ENCODE peak calls at places on chromosomes 4 and X, in six cellular contexts. G, D, C, M, Z and J are unnamed samples.

GRCh38 chr4:163701915-163702314 is 207.4 kb downstream of the TMA16 start:
- DNase-seq in G (no peak), D (no peak), C (no peak), M (no peak), Z (no peak), J (no peak)

GRCh38 chrX:123859409-123859827 is 435 bp upstream of the XIAP start:
- DNase-seq in G (no peak), D (no peak), C (peak; percentile 76), M (peak; percentile 90), Z (peak; percentile 71), J (peak; percentile 64)

GRCh38 chr4:6688879-6689505 is 4.7 kb upstream of the S100P start:
- DNase-seq in G (peak; percentile 91), D (peak; percentile 90), C (peak; percentile 42), M (no peak), Z (no peak), J (peak; percentile 34)

GRCh38 chr4:119659576-119659975 is 31.0 kb upstream of the PDE5A start:
- DNase-seq in G (no peak), D (peak; percentile 19), C (no peak), M (no peak), Z (no peak), J (no peak)

GRCh38 chrX:1464282-1465131 is 11.8 kb upstream of the ASMTL start:
- DNase-seq in G (no peak), D (no peak), C (no peak), M (peak; percentile 61), Z (no peak), J (no peak)

GRCh38 chr4:165053645-165054044 is at the start of gene TRIM75:
- DNase-seq in G (no peak), D (no peak), C (no peak), M (no peak), Z (no peak), J (no peak)

GRCh38 chr4:118941149-118941548 is 52.5 kb downstream of the SYNPO2 start:
- DNase-seq in G (no peak), D (peak; percentile 37), C (no peak), M (no peak), Z (no peak), J (peak; percentile 53)

GRCh38 chr4:106316773-106317409 is 541 bp downstream of the AIMP1 start:
- DNase-seq in G (no peak), D (peak; percentile 15), C (no peak), M (no peak), Z (no peak), J (no peak)

GRCh38 chr4:57191523-57192034 is 81.4 kb upstream of the IGFBP7 start:
- DNase-seq in G (peak; percentile 80), D (peak; percentile 84), C (no peak), M (no peak), Z (no peak), J (peak; percentile 40)

GRCh38 chrX:70479197-70479969 is 34.7 kb downstream of the DLG3 start:
- DNase-seq in G (no peak), D (peak; percentile 44), C (no peak), M (no peak), Z (no peak), J (peak; percentile 5)

GRCh38 chr4:182454440-182455013 is 211.3 kb downstream of the TENM3 start:
- DNase-seq in G (no peak), D (no peak), C (no peak), M (no peak), Z (no peak), J (no peak)

GRCh38 chrX:78619829-78620228 is 39.3 kb downstream of the RTL3 start:
- DNase-seq in G (no peak), D (no peak), C (no peak), M (no peak), Z (peak; percentile 17), J (no peak)

GRCh38 chr4:161841759-161842158 is 322.0 kb downstream of the FSTL5 start:
- DNase-seq in G (no peak), D (no peak), C (no peak), M (no peak), Z (no peak), J (no peak)

GRCh38 chr4:84286048-84286447 is 213.0 kb downstream of the NKX6-1 start:
- DNase-seq in G (peak; percentile 69), D (no peak), C (no peak), M (no peak), Z (no peak), J (no peak)

GRCh38 chrX:17747692-17748091 is 10.4 kb downstream of the SCML1 start:
- DNase-seq in G (no peak), D (no peak), C (no peak), M (no peak), Z (no peak), J (no peak)

GRCh38 chrX:39157796-39158195 is 356.5 kb downstream of the MID1IP1 start:
- DNase-seq in G (no peak), D (no peak), C (no peak), M (no peak), Z (no peak), J (no peak)

GRCh38 chr4:30172416-30172815 is 547.8 kb upstream of the PCDH7 start:
- DNase-seq in G (no peak), D (no peak), C (no peak), M (no peak), Z (no peak), J (no peak)

GRCh38 chrX:30900227-30900626 is 11.2 kb upstream of the TAB3 start:
- DNase-seq in G (no peak), D (no peak), C (no peak), M (no peak), Z (no peak), J (no peak)

GRCh38 chrX:108270739-108271396 is 167.4 kb downstream of the COL4A6 start:
- DNase-seq in G (no peak), D (peak; percentile 14), C (no peak), M (no peak), Z (no peak), J (peak; percentile 4)

GRCh38 chrX:31832263-31832662 is 760.4 kb upstream of the FTHL17 start:
- DNase-seq in G (no peak), D (no peak), C (no peak), M (no peak), Z (no peak), J (no peak)

GRCh38 chrX:145825896-145826295 is 8.3 kb downstream of the SLITRK2 start:
- DNase-seq in G (peak; percentile 44), D (peak; percentile 57), C (peak; percentile 28), M (no peak), Z (no peak), J (no peak)

GRCh38 chrX:23854122-23854521 is 53.6 kb downstream of the APOO start:
- DNase-seq in G (no peak), D (no peak), C (no peak), M (peak; percentile 23), Z (no peak), J (no peak)

GRCh38 chr4:2059034-2059725 is at the start of gene NAT8L:
- DNase-seq in G (peak; percentile 78), D (peak; percentile 62), C (no peak), M (no peak), Z (peak; percentile 27), J (no peak)

GRCh38 chr4:123477804-123478209 is 81.2 kb downstream of the SPRY1 start:
- DNase-seq in G (no peak), D (no peak), C (no peak), M (no peak), Z (no peak), J (no peak)

GRCh38 chr4:75561789-75562188 is 5.9 kb downstream of the ODAPH start:
- DNase-seq in G (peak; percentile 71), D (no peak), C (no peak), M (no peak), Z (no peak), J (no peak)

GRCh38 chr4:13544556-13545393 is 467 bp upstream of the NKX3-2 start:
- DNase-seq in G (peak; percentile 98), D (peak; percentile 77), C (peak; percentile 68), M (peak; percentile 89), Z (peak; percentile 60), J (peak; percentile 39)

GRCh38 chr4:161252520-161253141 is 911.2 kb downstream of the FSTL5 start:
- DNase-seq in G (no peak), D (peak; percentile 21), C (no peak), M (no peak), Z (no peak), J (no peak)

DNA sequence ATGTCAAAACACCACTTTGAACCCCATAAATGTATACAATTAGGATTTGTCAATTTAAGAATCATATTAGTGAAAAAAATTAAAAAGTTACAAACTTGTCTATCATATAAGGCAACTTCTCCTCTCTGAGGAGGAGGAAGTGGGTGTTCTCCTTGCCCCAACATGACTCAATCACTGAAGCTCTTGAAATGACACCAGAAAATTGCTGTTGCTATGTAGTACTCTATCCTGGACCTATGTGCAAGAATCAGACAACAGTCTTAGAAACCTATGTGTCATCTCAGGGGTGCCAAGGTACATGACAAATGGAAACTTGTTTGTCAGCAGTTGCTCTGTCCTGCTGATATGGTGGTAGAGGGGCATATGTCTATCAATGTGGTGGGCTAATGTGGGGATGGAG is 47.7 kb downstream of the HMGB3 start:
- DNase-seq in G (no peak), D (no peak), C (no peak), M (no peak), Z (no peak), J (no peak)
- H3K27ac ChIP-seq in G (no peak overlapping the region), D (no peak overlapping the region), C (no peak overlapping the region), M (no peak overlapping the region), Z (no peak overlapping the region), J (no peak overlapping the region)

GRCh38 chr4:143355540-143356217 is 19.0 kb downstream of the GAB1 start:
- DNase-seq in G (no peak), D (no peak), C (no peak), M (no peak), Z (no peak), J (no peak)
- H3K4me1 ChIP-seq in G (peaks cover 6% of the 10 kb centered on the region), D (peaks cover 80% of the 10 kb centered on the region), C (peaks cover 47% of the 10 kb centered on the region), M (peaks cover 36% of the 10 kb centered on the region), Z (no peaks in the 10 kb centered on the region), J (peaks cover 3% of the 10 kb centered on the region)

DNA sequence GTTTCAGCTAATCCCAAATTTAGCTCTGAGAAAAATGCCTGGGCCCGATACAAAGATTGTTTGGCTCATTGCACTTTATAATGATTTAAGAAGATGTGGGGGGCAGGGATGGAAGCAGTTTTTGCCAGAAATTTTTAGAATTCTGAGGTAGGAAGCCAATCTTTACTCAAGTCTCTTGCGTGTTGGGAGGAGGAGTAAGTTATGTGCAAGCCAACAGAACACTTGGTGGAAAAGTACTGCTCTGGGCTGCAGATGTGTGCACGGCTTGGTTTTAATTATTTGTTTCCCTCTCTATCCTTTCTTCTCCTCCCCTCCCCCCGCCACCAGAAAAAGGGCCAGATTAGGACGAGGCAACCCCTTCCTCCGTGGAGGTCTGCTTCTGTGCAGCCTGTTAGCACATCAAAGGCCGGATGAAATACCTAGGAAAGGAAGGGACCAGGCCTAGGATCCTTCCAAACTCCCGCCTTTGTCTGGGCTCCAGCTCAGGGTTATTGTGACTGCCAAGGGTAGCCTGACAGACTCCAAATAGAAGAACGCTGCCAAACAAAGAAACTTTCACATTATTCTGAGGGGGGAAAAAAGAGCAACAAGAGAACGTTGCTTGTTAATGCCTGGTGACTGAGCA is 1.0 kb upstream of the PGRMC1 start:
- DNase-seq in G (peak; percentile 63), D (no peak), C (no peak), M (no peak), Z (no peak), J (no peak)
- H3K4me3 ChIP-seq in G (peak overlapping the region; percentile 94), D (no peak overlapping the region), C (no peak overlapping the region), M (no peak overlapping the region), Z (peak overlapping the region; percentile 85), J (no peak overlapping the region)

DNA sequence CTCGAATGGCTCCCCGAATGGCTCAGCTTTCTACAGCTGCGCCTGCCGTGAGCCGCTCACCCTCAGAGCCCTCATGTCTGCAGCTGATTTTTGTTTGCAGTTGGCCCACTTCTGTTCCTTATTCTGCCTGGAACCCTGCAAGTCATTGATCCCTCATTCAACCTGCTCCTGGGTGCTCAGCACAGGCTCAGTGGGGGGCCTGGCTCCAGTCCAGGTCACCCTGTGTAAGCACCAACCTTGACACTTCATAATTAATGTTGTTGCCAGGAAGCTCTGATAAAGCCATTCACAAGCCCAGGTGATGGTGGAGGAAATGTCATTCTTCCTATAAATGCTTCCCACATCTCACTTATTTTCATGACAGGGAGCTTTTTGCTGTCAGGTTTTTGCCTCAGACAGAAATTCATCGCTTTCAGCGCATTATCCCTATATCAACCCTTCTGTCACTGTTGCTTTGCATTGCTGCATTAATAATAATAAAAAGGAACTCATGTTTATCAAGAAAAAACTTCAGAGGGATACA is 85.7 kb downstream of the F11 start:
- DNase-seq in G (no peak), D (no peak), C (no peak), M (no peak), Z (no peak), J (no peak)
- H3K27ac ChIP-seq in G (no peak overlapping the region), D (no peak overlapping the region), C (no peak overlapping the region), M (no peak overlapping the region), Z (no peak overlapping the region), J (no peak overlapping the region)